ENCODE peak calls at places on chromosomes 12 and 14, in seven cellular contexts. One of them, this sample, is unnamed.

GRCh38 chr12:42961395-42961794 is 371.8 kb upstream of the PRICKLE1 start:
- DNase-seq in stimulated activated CD8-positive, alpha-beta memory T cell treated with anti-CD3 and anti-CD28 coated beads, Interleukin-7, amount 100 ng/mL, for 48 hours: no peak
- DNase-seq in A549: peak
- DNase-seq in T47D: peak
- DNase-seq in lower leg skin: no peak
- DNase-seq in erythroblast: no peak
- DNase-seq in endothelial cell: no peak
- DNase-seq in this sample: no peak

GRCh38 chr12:52029686-52030085 is 21.6 kb upstream of the NR4A1 start:
- DNase-seq in stimulated activated CD8-positive, alpha-beta memory T cell treated with anti-CD3 and anti-CD28 coated beads, Interleukin-7, amount 100 ng/mL, for 48 hours: no peak
- DNase-seq in A549: peak
- DNase-seq in T47D: no peak
- DNase-seq in lower leg skin: no peak
- DNase-seq in erythroblast: no peak
- DNase-seq in endothelial cell: no peak
- DNase-seq in this sample: no peak

GRCh38 chr14:28768549-28768870 is 1.9 kb downstream of the FOXG1 start:
- DNase-seq in stimulated activated CD8-positive, alpha-beta memory T cell treated with anti-CD3 and anti-CD28 coated beads, Interleukin-7, amount 100 ng/mL, for 48 hours: no peak
- DNase-seq in A549: no peak
- DNase-seq in T47D: no peak
- DNase-seq in lower leg skin: no peak
- DNase-seq in erythroblast: no peak
- DNase-seq in endothelial cell: no peak
- DNase-seq in this sample: no peak

GRCh38 chr12:18343708-18344107 is 82.4 kb downstream of the PIK3C2G start:
- DNase-seq in stimulated activated CD8-positive, alpha-beta memory T cell treated with anti-CD3 and anti-CD28 coated beads, Interleukin-7, amount 100 ng/mL, for 48 hours: no peak
- DNase-seq in A549: no peak
- DNase-seq in T47D: no peak
- DNase-seq in lower leg skin: no peak
- DNase-seq in erythroblast: no peak
- DNase-seq in endothelial cell: no peak
- DNase-seq in this sample: no peak

GRCh38 chr14:92922155-92922735 is 705 bp upstream of the CHGA start:
- DNase-seq in stimulated activated CD8-positive, alpha-beta memory T cell treated with anti-CD3 and anti-CD28 coated beads, Interleukin-7, amount 100 ng/mL, for 48 hours: no peak
- DNase-seq in A549: no peak
- DNase-seq in T47D: no peak
- DNase-seq in lower leg skin: no peak
- DNase-seq in erythroblast: no peak
- DNase-seq in endothelial cell: no peak
- DNase-seq in this sample: no peak

GRCh38 chr14:54446201-54446693 is 5.1 kb upstream of the CNIH1 start:
- DNase-seq in stimulated activated CD8-positive, alpha-beta memory T cell treated with anti-CD3 and anti-CD28 coated beads, Interleukin-7, amount 100 ng/mL, for 48 hours: no peak
- DNase-seq in A549: no peak
- DNase-seq in T47D: no peak
- DNase-seq in lower leg skin: peak
- DNase-seq in erythroblast: peak
- DNase-seq in endothelial cell: no peak
- DNase-seq in this sample: peak

GRCh38 chr14:69105326-69105725 is 47.6 kb downstream of the DCAF5 start:
- DNase-seq in stimulated activated CD8-positive, alpha-beta memory T cell treated with anti-CD3 and anti-CD28 coated beads, Interleukin-7, amount 100 ng/mL, for 48 hours: no peak
- DNase-seq in A549: no peak
- DNase-seq in T47D: no peak
- DNase-seq in lower leg skin: no peak
- DNase-seq in erythroblast: no peak
- DNase-seq in endothelial cell: no peak
- DNase-seq in this sample: no peak

GRCh38 chr14:71296184-71296583 is 388.9 kb downstream of the PCNX1 start:
- DNase-seq in stimulated activated CD8-positive, alpha-beta memory T cell treated with anti-CD3 and anti-CD28 coated beads, Interleukin-7, amount 100 ng/mL, for 48 hours: no peak
- DNase-seq in A549: no peak
- DNase-seq in T47D: no peak
- DNase-seq in lower leg skin: no peak
- DNase-seq in erythroblast: no peak
- DNase-seq in endothelial cell: no peak
- DNase-seq in this sample: no peak

GRCh38 chr12:122138616-122139015 is 35.4 kb downstream of the IL31 start:
- DNase-seq in stimulated activated CD8-positive, alpha-beta memory T cell treated with anti-CD3 and anti-CD28 coated beads, Interleukin-7, amount 100 ng/mL, for 48 hours: no peak
- DNase-seq in A549: no peak
- DNase-seq in T47D: no peak
- DNase-seq in lower leg skin: no peak
- DNase-seq in erythroblast: no peak
- DNase-seq in endothelial cell: no peak
- DNase-seq in this sample: no peak

GRCh38 chr14:63956326-63956725 is 103.5 kb downstream of the SYNE2 start:
- DNase-seq in stimulated activated CD8-positive, alpha-beta memory T cell treated with anti-CD3 and anti-CD28 coated beads, Interleukin-7, amount 100 ng/mL, for 48 hours: no peak
- DNase-seq in A549: no peak
- DNase-seq in T47D: no peak
- DNase-seq in lower leg skin: no peak
- DNase-seq in erythroblast: no peak
- DNase-seq in endothelial cell: no peak
- DNase-seq in this sample: no peak

GRCh38 chr12:69500631-69501030 is 30.4 kb downstream of the FRS2 start:
- DNase-seq in stimulated activated CD8-positive, alpha-beta memory T cell treated with anti-CD3 and anti-CD28 coated beads, Interleukin-7, amount 100 ng/mL, for 48 hours: no peak
- DNase-seq in A549: no peak
- DNase-seq in T47D: no peak
- DNase-seq in lower leg skin: no peak
- DNase-seq in erythroblast: no peak
- DNase-seq in endothelial cell: no peak
- DNase-seq in this sample: no peak

GRCh38 chr12:120470150-120470817 is 736 bp upstream of the SRSF9 start:
- DNase-seq in stimulated activated CD8-positive, alpha-beta memory T cell treated with anti-CD3 and anti-CD28 coated beads, Interleukin-7, amount 100 ng/mL, for 48 hours: no peak
- DNase-seq in A549: peak
- DNase-seq in T47D: no peak
- DNase-seq in lower leg skin: no peak
- DNase-seq in erythroblast: no peak
- DNase-seq in endothelial cell: no peak
- DNase-seq in this sample: peak

GRCh38 chr14:89303452-89304435 is 113.3 kb downstream of the FOXN3 start:
- DNase-seq in stimulated activated CD8-positive, alpha-beta memory T cell treated with anti-CD3 and anti-CD28 coated beads, Interleukin-7, amount 100 ng/mL, for 48 hours: no peak
- DNase-seq in A549: no peak
- DNase-seq in T47D: no peak
- DNase-seq in lower leg skin: peak
- DNase-seq in erythroblast: peak
- DNase-seq in endothelial cell: no peak
- DNase-seq in this sample: peak

GRCh38 chr12:104232609-104233280 is 17.2 kb downstream of the TXNRD1 start:
- DNase-seq in stimulated activated CD8-positive, alpha-beta memory T cell treated with anti-CD3 and anti-CD28 coated beads, Interleukin-7, amount 100 ng/mL, for 48 hours: no peak
- DNase-seq in A549: no peak
- DNase-seq in T47D: no peak
- DNase-seq in lower leg skin: no peak
- DNase-seq in erythroblast: no peak
- DNase-seq in endothelial cell: no peak
- DNase-seq in this sample: no peak

GRCh38 chr14:105480807-105481801 is 5.6 kb upstream of the CRIP1 start:
- DNase-seq in stimulated activated CD8-positive, alpha-beta memory T cell treated with anti-CD3 and anti-CD28 coated beads, Interleukin-7, amount 100 ng/mL, for 48 hours: peak
- DNase-seq in A549: peak
- DNase-seq in T47D: peak
- DNase-seq in lower leg skin: peak
- DNase-seq in erythroblast: peak
- DNase-seq in endothelial cell: peak
- DNase-seq in this sample: peak

GRCh38 chr14:51653096-51653814 is 1.5 kb downstream of the FRMD6 start:
- DNase-seq in stimulated activated CD8-positive, alpha-beta memory T cell treated with anti-CD3 and anti-CD28 coated beads, Interleukin-7, amount 100 ng/mL, for 48 hours: no peak
- DNase-seq in A549: peak
- DNase-seq in T47D: peak
- DNase-seq in lower leg skin: no peak
- DNase-seq in erythroblast: peak
- DNase-seq in endothelial cell: peak
- DNase-seq in this sample: peak

GRCh38 chr12:92341333-92341691 is 195.7 kb upstream of the BTG1 start:
- DNase-seq in stimulated activated CD8-positive, alpha-beta memory T cell treated with anti-CD3 and anti-CD28 coated beads, Interleukin-7, amount 100 ng/mL, for 48 hours: no peak
- DNase-seq in A549: no peak
- DNase-seq in T47D: no peak
- DNase-seq in lower leg skin: peak
- DNase-seq in erythroblast: peak
- DNase-seq in endothelial cell: no peak
- DNase-seq in this sample: peak

GRCh38 chr14:102317564-102318248 is 1.8 kb upstream of the ZNF839 start:
- DNase-seq in stimulated activated CD8-positive, alpha-beta memory T cell treated with anti-CD3 and anti-CD28 coated beads, Interleukin-7, amount 100 ng/mL, for 48 hours: peak
- DNase-seq in A549: no peak
- DNase-seq in T47D: peak
- DNase-seq in lower leg skin: no peak
- DNase-seq in erythroblast: peak
- DNase-seq in endothelial cell: no peak
- DNase-seq in this sample: peak

This sample was measured in OCI-M1.